ENCODE peak calls at places on chromosomes 5 and 9, in six cellular contexts. Y, B, F, Q, C and E are unnamed samples.

GRCh38 chr9:132241840-132242620 is 80.2 kb downstream of the NTNG2 start:
- DNase-seq in F (no peak), Y (no peak), Q (no peak), B (no peak), C (no peak), E (peak; percentile 51)

GRCh38 chr5:157903117-157903450 is 44.1 kb upstream of the CLINT1 start:
- DNase-seq in B (no peak), F (no peak), Y (no peak), C (no peak), Q (no peak), E (no peak)

GRCh38 chr5:32852535-32852934 is 141.4 kb downstream of the NPR3 start:
- DNase-seq in Y (peak; percentile 67), C (no peak), F (peak; percentile 46), Q (peak; percentile 83), B (no peak), E (no peak)

GRCh38 chr5:175444905-175445456 is 999 bp upstream of the DRD1 start:
- DNase-seq in C (no peak), Y (no peak), Q (no peak), F (no peak), B (no peak), E (no peak)

GRCh38 chr5:34866989-34867471 is 28.1 kb downstream of the TTC23L start:
- DNase-seq in C (peak; percentile 39), B (peak; percentile 18), Q (peak; percentile 18), F (no peak), Y (no peak), E (no peak)

GRCh38 chr9:120383999-120384924 is 195.7 kb downstream of the CDK5RAP2 start:
- DNase-seq in Q (no peak), Y (no peak), B (no peak), F (peak; percentile 37), C (no peak), E (peak; percentile 49)

GRCh38 chr5:170273968-170274710 is 23.4 kb downstream of the LCP2 start:
- DNase-seq in F (peak; percentile 45), C (no peak), B (no peak), Y (no peak), Q (peak; percentile 60), E (no peak)

GRCh38 chr9:120257483-120257882 is 322.5 kb downstream of the CDK5RAP2 start:
- DNase-seq in B (no peak), Q (no peak), F (no peak), C (no peak), Y (no peak), E (no peak)

GRCh38 chr5:19733612-19734495 is 254.1 kb downstream of the CDH18 start:
- DNase-seq in F (no peak), Q (no peak), Y (no peak), C (no peak), B (no peak), E (no peak)

GRCh38 chr9:138082918-138083636 is 205.5 kb downstream of the CACNA1B start:
- DNase-seq in Y (no peak), C (no peak), F (no peak), Q (no peak), B (no peak), E (peak; percentile 11)

GRCh38 chr5:159051431-159052281 is 48.1 kb downstream of the EBF1 start:
- DNase-seq in Y (no peak), B (no peak), F (peak; percentile 71), Q (no peak), C (no peak), E (peak; percentile 26)

GRCh38 chr5:176888016-176888864 is 10.9 kb downstream of the HK3 start:
- DNase-seq in C (no peak), Q (no peak), B (no peak), Y (no peak), F (no peak), E (no peak)

GRCh38 chr9:121945849-121946248 is 147.3 kb downstream of the TTLL11 start:
- DNase-seq in B (no peak), F (no peak), C (no peak), Y (no peak), Q (no peak), E (no peak)

GRCh38 chr5:136474466-136474865 is 109.1 kb upstream of the TRPC7 start:
- DNase-seq in Q (no peak), B (no peak), C (no peak), F (no peak), Y (no peak), E (no peak)

GRCh38 chr5:90020575-90021535 is 388.7 kb downstream of the CETN3 start:
- DNase-seq in Y (no peak), B (no peak), C (no peak), Q (peak; percentile 36), F (no peak), E (no peak)

GRCh38 chr5:179288809-179289185 is 56.5 kb downstream of the ADAMTS2 start:
- DNase-seq in C (no peak), F (no peak), Q (no peak), Y (no peak), B (no peak), E (peak; percentile 13)

GRCh38 chr5:64612349-64612961 is 77.8 kb upstream of the SHISAL2B start:
- DNase-seq in C (no peak), B (no peak), Y (peak; percentile 65), Q (peak; percentile 53), F (peak; percentile 28), E (no peak)

GRCh38 chr5:95533761-95534160 is 21.0 kb downstream of the SKIC3 start:
- DNase-seq in Q (no peak), C (no peak), F (no peak), Y (no peak), B (no peak), E (no peak)

GRCh38 chr5:95531491-95531890 is 23.3 kb downstream of the SKIC3 start:
- DNase-seq in B (no peak), Y (no peak), F (no peak), C (no peak), Q (no peak), E (no peak)

GRCh38 chr5:95530441-95530840 is 24.3 kb downstream of the SKIC3 start:
- DNase-seq in C (no peak), F (no peak), B (no peak), Q (peak; percentile 23), Y (no peak), E (no peak)

GRCh38 chr5:95533106-95533505 is 21.7 kb downstream of the SKIC3 start:
- DNase-seq in Y (no peak), Q (no peak), B (no peak), C (no peak), F (no peak), E (no peak)

GRCh38 chr5:95532415-95532814 is 22.4 kb downstream of the SKIC3 start:
- DNase-seq in Q (no peak), B (no peak), F (no peak), C (no peak), Y (no peak), E (no peak)
- TF ChIP-seq POLR2A in Q (no peak), B (no peak), F (no peak), C (no peak), Y (no peak), E (no peak)

GRCh38 chr5:134411228-134411545 is 494 bp downstream of the CDKN2AIPNL start:
- DNase-seq in C (no peak), F (no peak), Q (no peak), B (no peak), Y (no peak), E (no peak)

GRCh38 chr5:134413046-134413445 is 1.4 kb upstream of the CDKN2AIPNL start:
- DNase-seq in C (no peak), B (no peak), F (no peak), Q (no peak), Y (no peak), E (no peak)

GRCh38 chr5:134410822-134411221 is 859 bp downstream of the CDKN2AIPNL start:
- DNase-seq in Q (no peak), F (no peak), C (no peak), Y (no peak), B (no peak), E (no peak)

GRCh38 chr5:134409321-134409720 is 2.4 kb downstream of the CDKN2AIPNL start:
- DNase-seq in C (no peak), Y (no peak), F (no peak), Q (no peak), B (no peak), E (no peak)

GRCh38 chr5:134411546-134412266 is at the start of gene CDKN2AIPNL:
- DNase-seq in Y (peak; percentile 81), Q (peak; percentile 88), B (peak; percentile 82), F (peak; percentile 95), C (peak; percentile 82), E (peak; percentile 91)
- TF ChIP-seq POLR2A in Y (no peak), Q (peak; percentile 83), B (no peak), F (peak; percentile 72), C (no peak), E (peak; percentile 40)

GRCh38 chr5:81134066-81134465 is 99.1 kb upstream of the CKMT2 start:
- DNase-seq in Q (no peak), F (no peak), B (no peak), Y (no peak), C (no peak), E (no peak)
- TF ChIP-seq POLR2A in Q (no peak), F (no peak), B (no peak), Y (no peak), C (no peak), E (no peak)

GRCh38 chr5:134226441-134227192 is 744 bp upstream of the PPP2CA start:
- DNase-seq in B (no peak), F (no peak), C (no peak), Y (peak; percentile 14), Q (peak; percentile 10), E (no peak)
- TF ChIP-seq POLR2A in B (no peak), F (no peak), C (peak; percentile 44), Y (peak; percentile 68), Q (peak; percentile 86), E (no peak)

DNA sequence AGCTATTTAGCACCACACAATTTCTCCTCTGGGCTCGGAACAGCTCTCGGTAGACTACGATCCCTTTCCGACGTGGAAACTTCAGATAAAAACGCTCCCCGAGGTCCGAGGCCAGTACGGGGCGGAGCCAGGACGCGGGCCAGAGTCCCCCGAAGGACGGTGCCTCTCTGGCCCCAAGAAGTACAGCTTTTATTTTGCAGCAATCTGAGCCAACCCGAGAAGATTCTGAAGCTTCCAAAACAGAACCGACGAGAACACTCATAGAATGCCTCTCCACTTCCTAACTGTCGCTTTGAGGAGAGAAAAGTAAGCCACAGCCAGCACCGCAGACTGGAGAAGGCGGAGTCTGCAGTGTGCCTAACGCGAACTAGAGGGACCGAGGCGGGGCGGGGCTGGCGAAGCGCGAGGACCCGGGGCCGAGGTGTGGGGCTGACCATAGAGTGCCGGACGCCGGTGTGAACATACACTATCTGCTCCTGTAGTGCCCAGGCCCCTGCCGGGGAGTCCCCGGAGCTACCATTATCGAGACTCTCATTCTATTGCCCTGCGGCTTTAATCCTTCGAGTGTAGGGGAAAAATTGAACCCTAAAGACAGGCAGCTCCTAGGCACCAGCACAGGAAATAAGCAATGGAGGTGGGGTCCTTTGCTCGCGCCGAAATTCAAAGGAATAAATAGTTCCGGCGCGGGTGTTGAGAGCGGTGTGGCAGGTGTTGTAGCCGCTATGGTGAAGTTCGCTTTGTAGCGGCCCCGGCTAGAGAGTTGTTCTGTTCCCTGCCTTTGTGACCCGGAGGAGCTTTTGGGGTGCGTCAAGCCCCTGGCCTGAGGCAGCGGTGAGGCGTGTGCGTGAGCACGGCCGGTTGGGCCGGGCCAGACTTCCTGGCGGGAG is at the start of gene SMC2:
- DNase-seq in C (peak; percentile 85), F (peak; percentile 96), B (peak; percentile 88), Y (peak; percentile 82), Q (peak; percentile 91), E (peak; percentile 91)
- TF ChIP-seq POLR2A in C (no peak), F (peak; percentile 79), B (no peak), Y (peak; percentile 40), Q (peak; percentile 77), E (peak; percentile 75)